ENCODE peak calls at places on chromosome 4, in eight cellular contexts. U, W, M, I, O, A, T and S are unnamed samples.
A peak's percentile ranks its signal among the peaks of the same experiment; 100 is the strongest.

GRCh38 chr4:77092832-77093800 is 17.3 kb upstream of the CCNI start:
- DNase-seq in U (no peak), W (no peak), M (no peak), I (no peak), O (no peak), A (no peak), T (no peak), S (no peak)

GRCh38 chr4:88110826-88111225 is 47.6 kb downstream of the ABCG2 start:
- DNase-seq in U (no peak), W (no peak), M (no peak), I (peak; percentile 54), O (no peak), A (no peak), T (no peak), S (no peak)

GRCh38 chr4:149176019-149176418 is 639.6 kb downstream of the IQCM start:
- DNase-seq in U (no peak), W (no peak), M (no peak), I (no peak), O (no peak), A (no peak), T (no peak), S (no peak)

GRCh38 chr4:24510091-24510490 is 74.3 kb downstream of the DHX15 start:
- DNase-seq in U (no peak), W (no peak), M (no peak), I (no peak), O (no peak), A (no peak), T (no peak), S (no peak)

GRCh38 chr4:24417206-24417605 is 167.1 kb downstream of the DHX15 start:
- DNase-seq in U (no peak), W (no peak), M (no peak), I (no peak), O (no peak), A (peak; percentile 57), T (no peak), S (no peak)

GRCh38 chr4:151117371-151117962 is 18.0 kb downstream of the RPS3A start:
- DNase-seq in U (peak; percentile 67), W (peak; percentile 50), M (peak; percentile 23), I (peak; percentile 22), O (no peak), A (peak; percentile 80), T (peak; percentile 38), S (peak; percentile 81)

GRCh38 chr4:185587444-185588161 is 52.3 kb upstream of the PDLIM3 start:
- DNase-seq in U (peak; percentile 14), W (no peak), M (no peak), I (no peak), O (peak; percentile 34), A (peak; percentile 53), T (no peak), S (peak; percentile 95)

GRCh38 chr4:105896461-105896939 is 1.2 kb downstream of the NPNT start:
- DNase-seq in U (no peak), W (no peak), M (no peak), I (no peak), O (no peak), A (no peak), T (no peak), S (no peak)

GRCh38 chr4:104860227-104861123 is 286.2 kb upstream of the TET2 start:
- DNase-seq in U (peak; percentile 60), W (peak; percentile 1), M (peak; percentile 46), I (peak; percentile 63), O (peak; percentile 3), A (peak; percentile 85), T (no peak), S (peak; percentile 76)